ENCODE peak calls at places on chromosomes 1 and 21, in six cellular contexts. L, K, G, S, O and T are unnamed samples.

GRCh38 chr1:85576642-85577420 is 3.7 kb upstream of the CCN1 start:
- DNase-seq in L (peak; percentile 62), K (peak; percentile 90), G (peak; percentile 89), S (peak; percentile 78), O (peak; percentile 87), T (peak; percentile 85)

GRCh38 chr1:235502601-235503332 is 1.5 kb downstream of the B3GALNT2 start:
- DNase-seq in L (no peak), K (no peak), G (no peak), S (no peak), O (peak; percentile 6), T (peak; percentile 58)

GRCh38 chr1:109984190-109984455 is 442 bp upstream of the AHCYL1 start:
- DNase-seq in L (no peak), K (no peak), G (no peak), S (no peak), O (peak; percentile 27), T (no peak)

GRCh38 chr1:11797525-11798216 is 8.1 kb downstream of the MTHFR start:
- DNase-seq in L (no peak), K (peak; percentile 77), G (peak; percentile 84), S (no peak), O (peak; percentile 40), T (no peak)

GRCh38 chr21:39094847-39095525 is 88.3 kb downstream of the PSMG1 start:
- DNase-seq in L (no peak), K (no peak), G (no peak), S (no peak), O (peak; percentile 95), T (no peak)

GRCh38 chr1:160115545-160116276 is at the start of gene ATP1A2:
- DNase-seq in L (no peak), K (peak; percentile 62), G (no peak), S (no peak), O (no peak), T (no peak)

GRCh38 chr21:45802425-45802824 is 158.9 kb downstream of the PCBP3 start:
- DNase-seq in L (no peak), K (no peak), G (no peak), S (no peak), O (no peak), T (no peak)

GRCh38 chr21:34642211-34643075 is 26.4 kb upstream of the CLIC6 start:
- DNase-seq in L (no peak), K (no peak), G (no peak), S (no peak), O (peak; percentile 77), T (peak; percentile 96)

GRCh38 chr1:160985723-160986122 is 31.1 kb upstream of the ITLN2 start:
- DNase-seq in L (no peak), K (no peak), G (no peak), S (no peak), O (no peak), T (no peak)

GRCh38 chr1:71351438-71351837 is 270.6 kb upstream of the ZRANB2 start:
- DNase-seq in L (no peak), K (no peak), G (no peak), S (no peak), O (no peak), T (no peak)

GRCh38 chr21:14607262-14607661 is 61.1 kb upstream of the SAMSN1 start:
- DNase-seq in L (no peak), K (no peak), G (no peak), S (no peak), O (no peak), T (no peak)

GRCh38 chr1:25232866-25233784 is 823 bp upstream of the SYF2 start:
- DNase-seq in L (peak; percentile 89), K (peak; percentile 70), G (peak; percentile 94), S (peak; percentile 90), O (peak; percentile 87), T (peak; percentile 92)

GRCh38 chr1:230682882-230683610 is 30.9 kb downstream of the AGT start:
- DNase-seq in L (no peak), K (no peak), G (no peak), S (no peak), O (no peak), T (no peak)

GRCh38 chr1:19436716-19437476 is 48.4 kb downstream of the CAPZB start:
- DNase-seq in L (peak; percentile 50), K (peak; percentile 79), G (peak; percentile 96), S (peak; percentile 86), O (peak; percentile 78), T (no peak)

GRCh38 chr1:19438552-19439196 is 46.7 kb downstream of the CAPZB start:
- DNase-seq in L (no peak), K (no peak), G (no peak), S (no peak), O (no peak), T (no peak)

GRCh38 chr1:19441048-19441447 is 44.3 kb downstream of the CAPZB start:
- DNase-seq in L (no peak), K (no peak), G (peak; percentile 83), S (no peak), O (no peak), T (no peak)

GRCh38 chr1:19437911-19438310 is 47.4 kb downstream of the CAPZB start:
- DNase-seq in L (no peak), K (peak; percentile 87), G (peak; percentile 83), S (peak; percentile 57), O (peak; percentile 89), T (no peak)

DNA sequence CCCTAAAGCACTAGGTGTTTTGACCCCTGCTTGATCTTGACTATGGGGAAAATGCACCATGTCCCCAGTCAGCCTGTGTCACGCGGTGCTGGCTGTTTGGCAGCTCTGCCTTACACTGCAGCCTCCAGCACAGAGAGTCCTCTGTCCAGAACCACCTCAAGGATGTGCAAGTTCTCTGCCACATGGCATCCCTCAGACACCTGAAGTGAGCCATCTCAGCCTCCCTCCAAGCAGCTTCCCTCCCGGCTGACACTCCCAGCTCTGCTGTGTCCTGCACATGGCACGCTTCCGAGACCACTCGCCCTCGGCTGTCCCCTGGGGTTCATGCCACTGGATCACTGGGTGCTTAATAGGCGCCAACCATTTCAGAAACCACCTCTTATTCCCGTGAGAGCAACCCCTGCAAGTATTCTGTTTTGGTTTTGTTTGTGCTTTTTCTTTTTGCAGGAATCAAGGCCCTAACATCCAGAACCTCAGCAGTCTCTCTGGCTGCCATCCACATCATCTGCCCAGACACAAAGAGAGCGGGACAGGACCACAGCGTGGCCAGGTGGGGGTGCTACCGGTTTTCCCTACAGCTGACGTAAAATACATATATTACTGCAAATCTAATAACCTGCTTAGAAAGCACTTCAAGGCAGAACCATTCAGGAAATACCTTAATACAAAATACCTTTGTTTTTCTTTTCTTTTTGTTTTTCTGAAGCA is 45.7 kb downstream of the CAPZB start:
- DNase-seq in L (no peak), K (peak; percentile 68), G (peak; percentile 83), S (no peak), O (no peak), T (peak; percentile 46)
- TF ChIP-seq CTCF in L (peak; percentile 19), K (peak; percentile 45), G (no peak), S (no peak), O (peak; percentile 37), T (peak; percentile 29)

GRCh38 chr1:190439447-190439846 is 38.2 kb downstream of the BRINP3 start:
- DNase-seq in L (no peak), K (no peak), G (no peak), S (no peak), O (no peak), T (no peak)

DNA sequence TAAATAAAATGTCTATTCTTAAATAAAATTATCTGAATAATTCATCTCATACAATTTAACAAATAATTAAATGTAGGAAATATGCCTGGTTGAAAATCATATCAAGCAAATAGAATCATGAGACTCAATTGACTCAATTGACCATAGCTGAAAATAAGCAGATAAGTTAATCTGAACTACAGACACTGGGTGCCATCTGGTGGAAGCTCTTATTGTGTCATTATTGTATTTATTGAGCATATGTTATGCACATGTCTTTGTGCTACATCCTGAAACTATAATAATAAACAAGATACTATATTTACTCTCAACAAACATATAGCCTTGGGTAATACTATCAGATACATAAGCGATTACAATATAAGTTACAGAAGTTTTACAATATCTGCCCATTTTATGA is 41.0 kb downstream of the BRINP3 start:
- DNase-seq in L (no peak), K (no peak), G (no peak), S (no peak), O (peak; percentile 3), T (peak; percentile 44)
- TF ChIP-seq CTCF in L (no peak), K (no peak), G (no peak), S (no peak), O (peak; percentile 28), T (peak; percentile 17)

DNA sequence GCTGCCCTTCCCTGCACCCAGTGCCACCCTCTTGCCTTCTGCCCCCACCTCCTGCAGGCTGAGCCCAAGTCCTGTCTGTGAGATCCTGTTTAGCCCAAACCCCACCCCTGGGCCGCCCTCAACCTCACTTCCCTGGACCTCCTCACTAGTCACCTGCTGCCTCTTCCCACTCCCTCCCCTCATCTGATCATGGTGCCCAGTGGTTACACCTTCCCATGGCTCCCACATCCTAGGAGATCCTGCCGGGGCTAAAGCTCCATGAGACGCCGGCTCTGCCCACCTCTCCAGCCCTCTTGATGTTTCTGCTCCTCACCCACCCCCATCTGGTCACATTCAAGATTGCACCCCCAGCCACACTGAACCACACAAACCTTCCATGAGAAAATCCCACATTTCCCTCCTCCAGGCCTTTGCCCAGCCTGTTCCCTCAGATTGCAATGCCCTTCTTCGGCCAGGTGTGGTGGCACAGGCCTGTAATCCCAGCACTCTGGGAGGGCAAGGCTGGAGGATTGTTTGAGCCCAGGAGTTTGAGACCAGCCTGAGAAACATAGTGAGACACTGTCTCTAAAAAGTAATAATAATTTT is 17.0 kb downstream of the TTC39A start:
- DNase-seq in L (no peak), K (no peak), G (no peak), S (no peak), O (no peak), T (no peak)
- TF ChIP-seq CTCF in L (no peak), K (peak; percentile 14), G (peak; percentile 19), S (peak; percentile 17), O (peak; percentile 42), T (no peak)

GRCh38 chr1:226989081-226989747 is 49.1 kb downstream of the COQ8A start:
- DNase-seq in L (no peak), K (no peak), G (peak; percentile 56), S (no peak), O (no peak), T (no peak)
- TF ChIP-seq CTCF in L (no peak), K (no peak), G (no peak), S (no peak), O (no peak), T (no peak)

DNA sequence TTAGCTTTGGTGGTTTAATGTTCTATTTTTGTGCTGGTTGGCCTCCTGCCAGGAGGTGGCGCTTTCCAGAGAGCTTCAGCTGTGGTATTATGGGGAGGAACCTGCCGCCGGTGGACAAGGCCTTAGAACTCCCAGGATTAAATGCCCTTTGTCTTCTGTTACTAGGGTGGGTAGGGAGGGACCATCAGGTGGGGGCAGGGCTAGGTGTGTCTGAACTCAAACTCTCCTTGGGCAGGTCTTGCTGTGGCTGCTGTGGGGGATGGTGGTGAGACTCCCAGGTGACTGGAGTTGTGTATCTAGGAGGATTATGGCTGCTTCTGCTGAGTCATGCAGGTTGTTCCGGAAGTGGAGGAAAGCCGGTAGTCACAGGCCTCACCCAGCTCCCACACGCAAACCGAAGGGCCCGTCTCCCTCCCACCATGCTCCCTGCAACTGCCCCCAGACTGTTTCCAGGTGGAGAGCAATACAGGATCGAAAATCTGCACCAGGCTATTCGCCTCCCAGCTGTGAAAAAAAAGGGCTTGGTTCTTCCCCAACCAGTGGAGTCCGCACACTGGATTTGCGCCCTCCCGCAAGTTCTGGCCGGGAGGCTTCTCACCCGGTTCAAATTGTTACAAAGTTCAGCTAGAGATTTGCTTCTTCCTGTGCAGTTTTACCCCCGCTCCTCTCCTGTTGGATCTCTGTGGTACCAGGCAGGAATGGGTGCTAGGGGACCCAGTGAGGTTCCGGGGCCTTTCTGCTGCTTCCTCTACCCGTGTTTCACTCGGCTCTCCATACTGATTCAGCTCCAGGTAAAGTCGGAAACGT is 220.5 kb downstream of the CENPF start:
- DNase-seq in L (no peak), K (no peak), G (no peak), S (no peak), O (no peak), T (peak; percentile 14)
- TF ChIP-seq CTCF in L (no peak), K (no peak), G (no peak), S (no peak), O (no peak), T (peak; percentile 17)